ENCODE peak calls at places on chromosome 1, in four cellular contexts. E is adipocyte, D is BE2C, R is gastrocnemius medialis. P is an unnamed sample. For H3K4me1, the result is how much of the 10 kb centered on the place peaks cover.

GRCh38 chr1:19802269-19802668 is 2.6 kb upstream of the TMCO4 start:
- DNase-seq in R (no peak), E (no peak), D (no peak), P (no peak)

GRCh38 chr1:2555634-2556276 is 416 bp upstream of the TNFRSF14 start:
- DNase-seq in D (no peak), R (peak), E (no peak), P (no peak)

GRCh38 chr1:235011599-235012435 is 116.8 kb downstream of the TOMM20 start:
- DNase-seq in D (peak), R (peak), E (peak), P (peak)

GRCh38 chr1:245045087-245045881 is 109.5 kb upstream of the KIF26B start:
- DNase-seq in E (no peak), D (no peak), R (peak), P (no peak)

GRCh38 chr1:39129514-39129913 is 75.0 kb upstream of the MACF1 start:
- DNase-seq in R (no peak), E (peak), D (no peak), P (no peak)

GRCh38 chr1:221309711-221310110 is 430.5 kb downstream of the HLX start:
- DNase-seq in E (no peak), D (no peak), R (no peak), P (no peak)

GRCh38 chr1:173914366-173914871 is 2.7 kb downstream of the SERPINC1 start:
- DNase-seq in D (peak), E (peak), R (no peak), P (no peak)

GRCh38 chr1:5911871-5912271 is 80.4 kb downstream of the NPHP4 start:
- DNase-seq in D (no peak), R (no peak), E (no peak), P (no peak)

GRCh38 chr1:108521990-108522393 is 37.9 kb upstream of the EEIG2 start:
- DNase-seq in D (no peak), R (no peak), E (no peak), P (no peak)
- H3K4me1 ChIP-seq in D (under half), R (under half), E (under half), P (under half)

GRCh38 chr1:155022136-155022926 is 11.2 kb downstream of the DCST2 start:
- DNase-seq in R (no peak), D (no peak), E (no peak), P (no peak)

GRCh38 chr1:155022927-155023236 is 10.7 kb downstream of the DCST2 start:
- DNase-seq in R (no peak), D (no peak), E (no peak), P (no peak)

GRCh38 chr1:155026154-155026553 is 7.4 kb downstream of the DCST2 start:
- DNase-seq in E (no peak), R (no peak), D (no peak), P (no peak)

GRCh38 chr1:155023627-155024026 is 10.0 kb downstream of the DCST2 start:
- DNase-seq in D (no peak), E (no peak), R (no peak), P (no peak)

DNA sequence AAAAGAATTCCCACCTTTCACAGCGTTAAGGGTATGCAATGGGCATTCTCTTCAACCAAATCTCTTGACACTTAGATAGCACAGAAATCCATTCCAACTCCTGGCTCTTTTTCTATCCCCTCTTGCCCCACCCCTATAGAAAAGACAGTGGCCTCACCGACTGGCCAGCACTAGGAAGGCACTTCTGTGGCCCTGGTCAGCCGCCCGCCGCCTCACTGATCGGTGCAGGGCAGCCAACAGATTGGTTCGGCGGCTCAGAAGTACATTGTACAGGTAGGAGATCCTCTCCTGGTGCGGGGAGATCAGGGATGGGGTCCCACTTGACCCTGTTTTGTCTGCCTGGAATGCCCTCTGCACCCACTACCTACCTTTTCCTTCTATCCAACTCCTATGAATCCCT is 9.3 kb downstream of the DCST2 start:
- DNase-seq in E (no peak), R (no peak), D (no peak), P (no peak)
- H3K4me1 ChIP-seq in E (under half), R (under half), D (under half), P (under half)

GRCh38 chr1:181213056-181213455 is 124.6 kb downstream of the IER5 start:
- DNase-seq in E (no peak), R (no peak), D (no peak), P (no peak)

GRCh38 chr1:181221078-181221477 is 132.6 kb downstream of the IER5 start:
- DNase-seq in D (no peak), E (no peak), R (no peak), P (no peak)

GRCh38 chr1:181219938-181220337 is 131.4 kb downstream of the IER5 start:
- DNase-seq in R (no peak), D (no peak), E (no peak), P (no peak)

DNA sequence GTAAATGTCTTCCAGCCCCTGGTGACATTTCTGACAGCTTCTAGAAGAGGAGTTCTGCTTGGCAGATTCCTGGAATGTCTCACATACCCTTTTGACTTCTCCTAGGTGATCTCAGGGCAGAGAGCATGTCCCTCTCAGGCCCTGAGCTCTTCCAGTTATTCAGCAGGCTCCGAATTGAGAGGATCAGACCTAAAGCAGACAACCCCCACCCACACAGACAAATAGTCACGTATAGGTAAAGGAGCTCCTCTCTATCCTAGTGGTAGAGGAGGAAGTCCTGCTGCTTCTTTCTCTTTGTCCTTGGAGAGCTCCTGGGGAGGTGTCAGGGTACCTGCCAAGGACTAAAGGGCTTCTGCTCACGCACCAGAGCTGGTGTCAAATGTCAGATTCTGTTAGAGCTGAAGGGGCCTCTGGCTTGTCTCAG is 128.1 kb downstream of the IER5 start:
- DNase-seq in E (no peak), R (no peak), D (no peak), P (no peak)
- H3K4me1 ChIP-seq in E (under half), R (under half), D (under half), P (under half)

GRCh38 chr1:41917051-41917530 is 1.6 kb downstream of the HIVEP3 start:
- DNase-seq in E (no peak), R (no peak), D (no peak), P (no peak)
- H3K4me1 ChIP-seq in E (under half), R (under half), D (under half), P (under half)

GRCh38 chr1:93592636-93592949 is 89.0 kb downstream of the BCAR3 start:
- DNase-seq in D (no peak), R (no peak), E (no peak), P (no peak)

GRCh38 chr1:93593868-93594602 is 87.6 kb downstream of the BCAR3 start:
- DNase-seq in R (no peak), D (no peak), E (no peak), P (no peak)

GRCh38 chr1:93595749-93596148 is 85.9 kb downstream of the BCAR3 start:
- DNase-seq in R (no peak), D (no peak), E (peak), P (no peak)

GRCh38 chr1:93595266-93595665 is 86.4 kb downstream of the BCAR3 start:
- DNase-seq in D (no peak), E (peak), R (no peak), P (no peak)

DNA sequence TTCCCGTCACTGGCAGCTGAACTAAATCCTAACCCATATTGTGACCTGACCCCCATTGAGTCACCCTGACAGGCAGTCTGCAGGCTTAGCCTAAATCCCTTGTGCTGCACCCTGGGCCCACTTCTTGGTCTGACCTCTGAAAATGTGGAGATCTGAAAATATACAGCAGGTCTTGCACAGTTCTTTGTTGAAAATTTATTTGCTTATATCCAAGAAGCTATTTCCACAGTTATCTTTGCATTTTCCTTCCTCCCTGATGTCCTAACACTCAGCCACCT is 87.1 kb downstream of the BCAR3 start:
- DNase-seq in D (no peak), R (no peak), E (no peak), P (no peak)
- H3K4me1 ChIP-seq in D (under half), R (half or more), E (half or more), P (under half)

GRCh38 chr1:154423303-154423987 is 18.3 kb downstream of the IL6R start:
- DNase-seq in E (peak), D (no peak), R (no peak), P (no peak)

GRCh38 chr1:154423988-154424326 is 18.8 kb downstream of the IL6R start:
- DNase-seq in D (no peak), R (no peak), E (no peak), P (no peak)

GRCh38 chr1:154420172-154420571 is 15.0 kb downstream of the IL6R start:
- DNase-seq in D (no peak), R (peak), E (peak), P (peak)

GRCh38 chr1:154420961-154421924 is 16.1 kb downstream of the IL6R start:
- DNase-seq in R (no peak), E (no peak), D (no peak), P (no peak)

GRCh38 chr1:154422521-154422920 is 17.4 kb downstream of the IL6R start:
- DNase-seq in R (no peak), E (no peak), D (no peak), P (no peak)
- H3K4me1 ChIP-seq in R (half or more), E (half or more), D (under half), P (half or more)

DNA sequence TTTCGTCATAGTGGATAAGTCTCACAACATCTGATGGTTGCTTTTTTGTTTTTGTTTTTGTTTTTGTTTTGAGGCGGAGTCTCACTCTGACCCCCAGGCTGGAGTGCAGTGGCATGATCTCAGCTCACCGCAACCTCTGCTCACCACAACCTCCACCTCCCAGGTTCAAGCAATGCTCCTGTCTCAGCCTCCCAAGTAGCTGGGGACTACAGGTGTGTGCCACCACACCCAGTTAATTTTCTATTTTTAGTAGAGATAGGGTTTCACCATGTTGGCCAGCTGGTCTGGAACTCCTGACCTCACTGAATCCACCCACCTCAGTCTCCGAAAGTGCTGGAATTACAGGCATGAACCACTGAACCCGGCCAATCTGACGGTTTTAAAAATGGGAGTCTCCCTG is 109.2 kb downstream of the RERE start:
- DNase-seq in E (no peak), D (no peak), R (no peak), P (no peak)
- H3K4me1 ChIP-seq in E (under half), D (under half), R (under half), P (under half)

P was measured in thoracic aorta.